ENCODE peak calls at places on chromosomes 5 and 9, in five cellular contexts. I is activated CD8-positive, alpha-beta T cell treated with anti-CD3 and anti-CD28 coated beads for 36 hours; K is stromal cell of bone marrow; U is A549; O is GM12865. J is an unnamed sample.

GRCh38 chr9:26175264-26175663 is 497.0 kb upstream of the TUSC1 start:
- DNase-seq in I (no peak), K (no peak), U (no peak), O (no peak), J (peak)

GRCh38 chr9:36928670-36929349 is 105.3 kb downstream of the PAX5 start:
- DNase-seq in I (peak), K (peak), U (peak), O (peak), J (peak)

GRCh38 chr5:56900858-56901578 is 8.4 kb upstream of the SETD9 start:
- DNase-seq in I (peak), K (no peak), U (peak), O (peak), J (peak)

GRCh38 chr9:2180704-2181103 is 165.6 kb downstream of the SMARCA2 start:
- DNase-seq in I (no peak), K (no peak), U (no peak), O (no peak), J (peak)

GRCh38 chr5:125874717-125875116 is 548.5 kb upstream of the GRAMD2B start:
- DNase-seq in I (no peak), K (no peak), U (no peak), O (no peak), J (no peak)

GRCh38 chr5:61586096-61587084 is 254.3 kb downstream of the ZSWIM6 start:
- DNase-seq in I (no peak), K (no peak), U (no peak), O (no peak), J (no peak)

GRCh38 chr5:172439785-172440480 is 14.4 kb downstream of the SH3PXD2B start:
- DNase-seq in I (no peak), K (no peak), U (no peak), O (no peak), J (no peak)

GRCh38 chr5:82257729-82258128 is 20.4 kb downstream of the RPS23 start:
- DNase-seq in I (no peak), K (no peak), U (no peak), O (no peak), J (no peak)

GRCh38 chr9:109043578-109043977 is 30.3 kb upstream of the CTNNAL1 start:
- DNase-seq in I (no peak), K (no peak), U (no peak), O (no peak), J (no peak)

GRCh38 chr5:168813179-168813968 is 234.2 kb upstream of the PANK3 start:
- DNase-seq in I (no peak), K (no peak), U (no peak), O (no peak), J (no peak)

J was measured in fibroblast of villous mesenchyme.